ENCODE peak calls at places on chromosomes 7 and 10, in five cellular contexts. Y is brain microvascular endothelial cell, N is sigmoid colon, K is transverse colon, A is IMR-90. J is an unnamed sample.
A peak's percentile ranks its signal among the peaks of the same experiment; 100 is the strongest.

GRCh38 chr7:92751902-92752901 is 84.2 kb downstream of the CDK6 start:
- DNase-seq in K (no peak), Y (peak; percentile 76), A (peak; percentile 98), N (no peak), J (no peak)

GRCh38 chr10:118767297-118768040 is 12.7 kb upstream of the CACUL1 start:
- DNase-seq in N (no peak), K (no peak), A (no peak), Y (no peak), J (no peak)

GRCh38 chr10:52740913-52741675 is 31.5 kb downstream of the MBL2 start:
- DNase-seq in Y (peak; percentile 58), N (no peak), K (peak; percentile 23), A (peak; percentile 17), J (no peak)

GRCh38 chr10:102421645-102422585 is 1.3 kb downstream of the FBXL15 start:
- DNase-seq in N (peak; percentile 73), A (no peak), K (peak; percentile 66), Y (no peak), J (peak; percentile 78)

GRCh38 chr7:12458520-12459131 is 55.0 kb upstream of the VWDE start:
- DNase-seq in N (no peak), A (peak; percentile 25), Y (peak; percentile 57), K (no peak), J (no peak)

GRCh38 chr7:151348970-151349369 is 7.4 kb downstream of the NUB1 start:
- DNase-seq in N (no peak), A (no peak), K (no peak), Y (no peak), J (no peak)

GRCh38 chr7:129315916-129316315 is 91.1 kb downstream of the AHCYL2 start:
- DNase-seq in K (no peak), N (no peak), Y (no peak), A (no peak), J (no peak)

GRCh38 chr10:51083280-51083986 is 9.1 kb downstream of the PRKG1 start:
- DNase-seq in A (peak; percentile 52), Y (no peak), K (no peak), N (no peak), J (no peak)

GRCh38 chr7:155496267-155497005 is 38.5 kb downstream of the EN2 start:
- DNase-seq in Y (no peak), K (no peak), N (no peak), A (no peak), J (no peak)

GRCh38 chr7:159107052-159107892 is 37.4 kb downstream of the VIPR2 start:
- DNase-seq in A (no peak), Y (no peak), K (no peak), N (peak; percentile 50), J (peak; percentile 40)

GRCh38 chr10:79052311-79053080 is 16.3 kb upstream of the ZMIZ1 start:
- DNase-seq in Y (no peak), K (no peak), N (peak; percentile 49), A (no peak), J (no peak)

GRCh38 chr10:29807407-29807806 is 172.6 kb upstream of the SVIL start:
- DNase-seq in N (no peak), A (peak; percentile 82), Y (peak; percentile 59), K (no peak), J (no peak)

GRCh38 chr10:77248104-77248503 is 389.5 kb downstream of the KCNMA1 start:
- DNase-seq in Y (peak; percentile 24), K (no peak), N (no peak), A (no peak), J (no peak)

GRCh38 chr10:113340255-113340654 is 212.6 kb upstream of the HABP2 start:
- DNase-seq in A (no peak), K (no peak), N (no peak), Y (no peak), J (no peak)

GRCh38 chr10:68302503-68302823 is 29.4 kb upstream of the HNRNPH3 start:
- DNase-seq in N (no peak), A (no peak), K (no peak), Y (no peak), J (no peak)

GRCh38 chr7:131431289-131431688 is 103.6 kb downstream of the MKLN1 start:
- DNase-seq in K (peak; percentile 10), N (no peak), Y (peak; percentile 31), A (peak; percentile 51), J (no peak)

GRCh38 chr10:93352638-93353383 is 129.3 kb downstream of the MYOF start:
- DNase-seq in A (peak; percentile 52), K (no peak), N (no peak), Y (peak; percentile 47), J (no peak)

GRCh38 chr7:106610996-106611886 is 49.7 kb downstream of the CCDC71L start:
- DNase-seq in A (peak; percentile 33), N (no peak), K (no peak), Y (no peak), J (no peak)

GRCh38 chr10:19347592-19347991 is 299.0 kb downstream of the MALRD1 start:
- DNase-seq in A (no peak), Y (no peak), N (no peak), K (no peak), J (no peak)

GRCh38 chr7:28163955-28164354 is 16.6 kb downstream of the JAZF1 start:
- DNase-seq in K (no peak), A (peak; percentile 91), Y (no peak), N (no peak), J (no peak)

GRCh38 chr7:7996568-7996967 is 28.0 kb downstream of the GLCCI1 start:
- DNase-seq in K (no peak), N (no peak), Y (peak; percentile 12), A (peak; percentile 30), J (no peak)

GRCh38 chr10:14146501-14146900 is 184.2 kb downstream of the FRMD4A start:
- DNase-seq in K (no peak), Y (peak; percentile 9), A (peak; percentile 77), N (no peak), J (no peak)

GRCh38 chr7:102079140-102080002 is 207.3 kb upstream of the SH2B2 start:
- DNase-seq in A (no peak), N (no peak), Y (no peak), K (no peak), J (no peak)

GRCh38 chr7:34755008-34755407 is 97.0 kb downstream of the NPSR1 start:
- DNase-seq in Y (no peak), N (no peak), K (no peak), A (no peak), J (no peak)

GRCh38 chr7:76106893-76107292 is 59.0 kb downstream of the MDH2 start:
- DNase-seq in N (no peak), K (no peak), Y (no peak), A (no peak), J (no peak)

GRCh38 chr7:76108540-76109233 is 60.8 kb downstream of the MDH2 start:
- DNase-seq in K (peak; percentile 87), N (peak; percentile 70), A (peak; percentile 24), Y (peak; percentile 53), J (no peak)
- H3K4me3 ChIP-seq in K (peak overlapping the region; percentile 7), N (no peak overlapping the region), A (no peak overlapping the region), Y (no peak overlapping the region), J (peak overlapping the region; percentile 5)

DNA sequence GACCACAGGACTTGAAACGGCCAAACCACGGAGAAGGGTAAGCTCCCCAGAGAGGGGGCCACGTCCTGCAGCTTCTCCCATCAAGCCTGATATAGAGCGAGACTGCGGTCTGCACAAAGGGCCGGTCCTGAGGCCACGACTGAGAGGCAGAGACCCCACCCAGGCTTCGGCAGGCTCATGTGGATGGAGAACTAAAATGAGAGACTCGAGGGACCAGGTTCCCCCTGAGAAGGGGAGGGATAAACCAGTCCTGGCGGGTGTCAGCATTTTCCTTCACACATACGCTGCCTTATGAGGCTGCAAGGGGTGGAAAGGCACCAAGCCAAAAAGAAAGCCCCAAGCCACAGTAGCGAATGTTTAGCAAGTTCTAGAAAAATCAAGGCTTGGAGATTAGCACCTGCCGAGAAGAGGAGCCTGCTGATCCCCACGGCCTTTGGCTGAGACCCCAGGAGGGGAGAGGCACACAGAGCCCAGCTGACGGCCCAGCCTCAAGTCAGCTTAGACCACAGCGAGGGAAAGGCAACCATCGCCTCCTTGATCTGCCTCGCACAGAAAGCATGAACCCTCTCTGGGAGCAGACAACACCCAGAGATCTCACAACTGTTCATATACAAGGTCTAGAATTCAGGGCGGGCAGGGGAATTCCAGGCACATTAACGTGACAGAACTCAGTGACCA is 92.6 kb upstream of the RNF32 start:
- DNase-seq in Y (no peak), N (no peak), A (no peak), K (no peak), J (no peak)
- H3K27ac ChIP-seq in Y (no peak overlapping the region), N (no peak overlapping the region), A (no peak overlapping the region), K (no peak overlapping the region), J (no peak overlapping the region)

GRCh38 chr7:18239212-18239611 is 211.6 kb upstream of the PRPS1L1 start:
- DNase-seq in A (no peak), K (no peak), N (no peak), Y (no peak), J (no peak)

GRCh38 chr7:18235819-18236218 is 208.2 kb upstream of the PRPS1L1 start:
- DNase-seq in K (no peak), N (no peak), A (no peak), Y (no peak), J (no peak)

DNA sequence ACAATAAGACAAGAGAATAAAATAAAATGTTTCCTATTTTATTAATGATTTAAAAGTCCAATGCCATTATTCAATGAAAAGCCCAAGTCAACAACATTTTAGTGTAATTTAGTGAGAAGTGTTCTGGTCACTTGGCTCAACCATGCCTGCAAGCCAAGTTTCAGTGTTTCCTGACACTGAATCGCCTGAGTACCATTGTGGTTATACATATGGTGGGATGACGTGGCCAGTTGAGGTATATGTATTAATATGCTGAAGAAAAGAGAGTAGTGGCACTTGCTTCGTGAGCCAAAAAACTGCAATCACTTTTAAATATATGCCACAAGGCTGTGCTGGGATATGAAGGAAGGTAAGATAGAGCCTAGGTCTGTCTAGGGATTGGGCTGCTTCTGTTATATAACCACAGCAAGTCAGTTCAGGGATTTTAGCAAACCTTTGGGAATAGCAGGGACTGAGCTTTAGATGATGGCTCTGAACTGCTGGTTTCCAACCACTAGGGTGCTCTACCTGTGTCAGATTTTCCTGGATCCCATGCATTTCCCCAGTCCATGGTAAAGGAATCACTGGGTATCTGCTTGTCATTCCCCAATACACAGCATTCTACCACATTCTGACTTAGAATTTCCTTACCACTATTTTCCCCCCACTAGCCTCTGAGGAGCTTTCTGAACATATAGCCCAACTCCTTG is 214.0 kb upstream of the PRPS1L1 start:
- DNase-seq in K (no peak), A (no peak), N (no peak), Y (no peak), J (no peak)
- TF ChIP-seq CTCF in K (no peak), A (no peak), N (no peak), Y (no peak), J (no peak)

GRCh38 chr7:135355377-135356048 is 121.9 kb downstream of the STRA8 start:
- DNase-seq in A (no peak), Y (no peak), N (no peak), K (no peak), J (no peak)

GRCh38 chr7:135349746-135350145 is 116.1 kb downstream of the STRA8 start:
- DNase-seq in Y (peak; percentile 20), A (peak; percentile 67), K (no peak), N (no peak), J (no peak)

GRCh38 chr7:135359633-135360032 is 126.0 kb downstream of the STRA8 start:
- DNase-seq in Y (no peak), A (no peak), K (no peak), N (no peak), J (no peak)

GRCh38 chr7:135352285-135352684 is 118.6 kb downstream of the STRA8 start:
- DNase-seq in N (no peak), A (no peak), Y (no peak), K (no peak), J (no peak)

DNA sequence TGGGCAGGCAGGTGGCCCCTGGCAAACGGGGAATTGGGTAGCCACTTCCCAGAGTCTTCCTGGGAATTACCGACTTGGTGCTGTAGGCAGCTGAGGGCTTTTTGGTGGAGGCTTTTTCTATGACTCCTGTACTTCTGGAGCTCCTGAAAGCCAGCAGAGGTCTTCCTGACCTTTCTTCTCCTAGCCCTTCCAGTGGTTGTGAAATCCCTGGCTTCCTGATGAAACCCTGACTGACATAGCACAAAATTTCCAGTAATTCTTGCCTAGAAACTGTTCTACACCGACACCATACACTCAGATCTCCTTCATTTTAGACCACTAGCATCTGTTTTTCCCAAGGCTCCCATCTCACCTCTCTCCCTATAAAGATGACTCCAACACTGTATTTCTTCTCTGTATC is 120.2 kb downstream of the STRA8 start:
- DNase-seq in A (no peak), K (no peak), Y (no peak), N (no peak), J (no peak)
- H3K4me3 ChIP-seq in A (no peak overlapping the region), K (no peak overlapping the region), Y (no peak overlapping the region), N (no peak overlapping the region), J (no peak overlapping the region)